ENCODE peak calls at places on chromosomes 11 and 22, in six cellular contexts. J is breast epithelium, W is heart right ventricle, O is coronary artery, S is tibial nerve, Q is GM06990. U is an unnamed sample.

GRCh38 chr11:134654161-134654915 is 242.3 kb upstream of the B3GAT1 start:
- DNase-seq in Q (no peak), O (no peak), S (no peak), J (peak), W (peak), U (peak)

GRCh38 chr11:126544311-126545056 is 189.0 kb downstream of the ST3GAL4 start:
- DNase-seq in S (no peak), W (no peak), J (no peak), O (no peak), Q (no peak), U (no peak)

GRCh38 chr11:9315078-9315688 is 790 bp upstream of the TMEM41B start:
- DNase-seq in S (no peak), W (no peak), Q (no peak), J (no peak), O (no peak), U (no peak)

GRCh38 chr22:37431811-37432707 is 4.8 kb upstream of the ELFN2 start:
- DNase-seq in O (no peak), W (no peak), Q (peak), J (no peak), S (no peak), U (peak)

GRCh38 chr11:16239130-16240105 is 116.9 kb downstream of the SOX6 start:
- DNase-seq in J (no peak), W (no peak), S (no peak), Q (no peak), O (no peak), U (no peak)

GRCh38 chr22:25068701-25069100 is 116.2 kb downstream of the KIAA1671 start:
- DNase-seq in W (no peak), S (no peak), Q (no peak), O (no peak), J (no peak), U (no peak)

GRCh38 chr11:96426356-96427103 is 36.7 kb downstream of the JRKL start:
- DNase-seq in J (no peak), O (no peak), W (no peak), S (no peak), Q (no peak), U (no peak)

GRCh38 chr11:20511982-20512381 is 87.4 kb upstream of the SLC6A5 start:
- DNase-seq in Q (no peak), W (no peak), O (no peak), S (no peak), J (no peak), U (no peak)

GRCh38 chr22:41557401-41558240 is 3.2 kb upstream of the CSDC2 start:
- DNase-seq in J (no peak), Q (no peak), W (peak), O (peak), S (peak), U (no peak)

GRCh38 chr22:48496226-48496845 is 1331.3 kb downstream of the BRD1 start:
- DNase-seq in O (no peak), W (no peak), S (no peak), Q (no peak), J (peak), U (peak)

GRCh38 chr11:126718319-126718718 is 282.3 kb downstream of the KIRREL3 start:
- DNase-seq in J (no peak), Q (no peak), W (no peak), O (no peak), S (no peak), U (no peak)

GRCh38 chr11:45451766-45452440 is 165.8 kb upstream of the SYT13 start:
- DNase-seq in W (no peak), S (no peak), O (no peak), J (no peak), Q (no peak), U (no peak)

GRCh38 chr11:114162719-114163123 is 103.2 kb downstream of the ZBTB16 start:
- DNase-seq in W (peak), J (peak), Q (no peak), S (peak), O (peak), U (no peak)

GRCh38 chr11:32034680-32035079 is 56.2 kb upstream of the RCN1 start:
- DNase-seq in S (no peak), J (no peak), O (no peak), Q (no peak), W (no peak), U (no peak)

GRCh38 chr11:105635466-105635865 is 25.6 kb downstream of the GRIA4 start:
- DNase-seq in O (no peak), J (no peak), Q (no peak), S (no peak), W (no peak), U (no peak)

GRCh38 chr11:12118940-12119339 is 8.6 kb downstream of the MICAL2 start:
- DNase-seq in Q (no peak), W (no peak), J (no peak), O (no peak), S (no peak), U (no peak)

GRCh38 chr11:125376117-125376516 is 119.9 kb downstream of the FEZ1 start:
- DNase-seq in S (no peak), O (peak), W (peak), J (no peak), Q (no peak), U (no peak)

GRCh38 chr11:110261195-110262140 is 34.9 kb downstream of the RDX start:
- DNase-seq in O (no peak), S (no peak), J (no peak), W (no peak), Q (no peak), U (no peak)

GRCh38 chr11:65920035-65920802 is 993 bp downstream of the DRAP1 start:
- DNase-seq in O (no peak), Q (no peak), J (no peak), S (no peak), W (peak), U (no peak)

GRCh38 chr22:41523464-41524221 is 20.6 kb downstream of the POLR3H start:
- DNase-seq in W (peak), Q (no peak), S (no peak), O (no peak), J (no peak), U (no peak)

GRCh38 chr11:116601734-116602636 is 170.8 kb downstream of the BUD13 start:
- DNase-seq in W (no peak), J (peak), O (peak), Q (no peak), S (no peak), U (no peak)

GRCh38 chr11:88315015-88315414 is 22.5 kb downstream of the CTSC start:
- DNase-seq in J (no peak), W (no peak), Q (no peak), O (no peak), S (no peak), U (no peak)

GRCh38 chr11:69841859-69842698 is 22.9 kb upstream of the FGF3 start:
- DNase-seq in J (no peak), O (no peak), W (no peak), S (no peak), Q (no peak), U (no peak)

GRCh38 chr22:31451709-31452571 is 37.7 kb downstream of the EIF4ENIF1 start:
- DNase-seq in O (no peak), W (no peak), J (no peak), Q (peak), S (no peak), U (no peak)

GRCh38 chr11:120512727-120513435 is 1.3 kb downstream of the GRIK4 start:
- DNase-seq in O (peak), S (no peak), Q (no peak), W (no peak), J (no peak), U (no peak)
- TF ChIP-seq CTCF in O (no peak), S (no peak), Q (no peak), W (no peak), J (no peak), U (no peak)

GRCh38 chr22:21098099-21098671 is 52.4 kb downstream of the LRRC74B start:
- DNase-seq in O (no peak), W (no peak), S (no peak), J (no peak), Q (no peak), U (no peak)
- TF ChIP-seq CTCF in O (no peak), W (no peak), S (no peak), J (no peak), Q (peak), U (no peak)

DNA sequence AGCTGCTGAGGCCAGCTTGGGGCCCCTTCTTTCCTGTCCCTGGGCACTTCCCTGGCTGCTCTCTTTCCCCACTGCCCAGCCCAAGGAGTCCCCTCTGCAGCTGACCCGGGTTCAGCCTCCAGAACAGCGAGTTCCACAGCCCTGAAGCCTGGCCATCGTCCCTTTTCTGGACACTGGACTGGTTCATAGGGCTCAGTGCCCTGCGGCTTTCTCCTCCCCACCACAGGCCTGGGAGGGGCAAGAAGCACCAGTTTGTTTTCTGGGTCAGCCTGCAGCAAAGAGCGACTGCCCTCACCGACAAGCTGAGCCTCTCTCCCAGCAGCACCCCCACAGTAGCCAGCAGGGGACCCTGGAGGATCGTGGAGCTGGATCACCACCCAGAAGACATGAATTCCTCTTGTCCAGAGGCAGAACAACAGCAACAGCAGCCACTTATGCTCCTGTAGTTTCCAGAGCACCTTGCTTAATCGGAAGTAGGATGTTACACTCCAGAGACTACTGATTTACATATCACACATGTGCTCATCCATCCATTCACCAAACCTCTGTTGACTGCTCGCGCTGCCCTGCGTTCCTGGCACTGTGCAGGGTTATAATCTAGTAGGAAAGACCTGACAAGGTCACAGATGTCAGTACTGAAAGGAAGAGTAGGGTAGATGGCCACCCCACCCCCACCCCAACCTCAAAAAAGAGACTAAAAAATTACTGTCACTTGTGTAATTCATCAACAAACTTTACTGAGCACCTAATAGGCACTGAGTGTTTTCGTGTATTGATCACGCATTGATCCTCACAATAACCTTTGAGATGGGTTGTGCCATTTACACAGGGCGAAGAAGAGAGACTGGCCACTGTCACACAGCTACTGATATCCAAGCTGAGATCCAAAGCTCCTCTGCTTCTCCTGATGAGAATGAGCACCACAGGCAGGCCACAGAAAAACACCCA is 13.0 kb upstream of the CXCR5 start:
- DNase-seq in W (peak), J (peak), S (peak), Q (peak), O (peak), U (no peak)
- TF ChIP-seq CTCF in W (no peak), J (no peak), S (peak), Q (no peak), O (no peak), U (no peak)

GRCh38 chr22:20174785-20175596 is 24.1 kb upstream of the CCDC188 start:
- DNase-seq in Q (no peak), W (no peak), J (no peak), O (no peak), S (no peak), U (no peak)
- TF ChIP-seq CTCF in Q (peak), W (no peak), J (no peak), O (no peak), S (no peak), U (no peak)

DNA sequence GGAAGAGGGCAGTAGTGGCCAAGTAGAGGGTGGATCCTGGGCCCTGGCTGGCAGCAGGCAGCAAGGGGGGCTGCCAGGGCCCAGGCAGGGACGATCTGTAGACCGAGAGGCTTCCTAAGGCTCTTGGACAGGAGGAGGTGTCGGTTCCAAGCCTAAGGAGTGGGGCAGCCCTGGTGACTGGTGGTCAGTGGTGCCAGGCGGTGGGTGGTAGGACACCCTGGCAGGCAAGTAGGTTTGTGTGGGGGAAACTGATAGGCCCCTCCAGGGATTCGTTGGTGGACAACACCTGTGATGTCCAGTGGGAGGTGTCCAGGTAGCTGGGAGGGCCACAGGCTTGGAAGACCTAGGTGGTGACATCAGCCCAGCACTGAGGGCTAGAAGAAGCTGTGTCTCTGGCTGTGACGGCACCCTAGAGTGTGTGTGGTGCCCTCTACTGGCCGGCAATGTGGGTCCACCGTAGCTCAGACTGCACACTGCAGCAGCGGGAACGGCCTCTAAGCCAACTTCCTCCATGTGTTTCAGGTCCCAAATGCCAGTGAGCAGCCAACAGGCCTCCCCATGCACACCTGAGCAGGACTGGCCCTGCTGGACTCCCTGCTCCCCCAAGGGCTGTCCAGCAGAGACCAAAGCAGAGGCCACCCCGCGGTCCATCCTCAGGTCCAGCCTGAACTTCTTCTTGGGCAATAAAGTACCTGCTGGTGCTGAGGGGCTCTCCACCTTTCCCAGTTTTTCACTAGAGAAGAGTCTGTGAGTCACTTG is 9.4 kb upstream of the SAMM50 start:
- DNase-seq in Q (peak), O (no peak), W (peak), J (peak), S (no peak), U (no peak)
- TF ChIP-seq CTCF in Q (peak), O (peak), W (peak), J (peak), S (peak), U (peak)

GRCh38 chr11:127993788-127994187 is 593.6 kb downstream of the ETS1 start:
- DNase-seq in J (no peak), W (no peak), O (no peak), S (no peak), Q (no peak), U (no peak)
- TF ChIP-seq CTCF in J (no peak), W (no peak), O (no peak), S (no peak), Q (peak), U (no peak)

GRCh38 chr11:103013426-103013825 is 57.9 kb upstream of the MMP13 start:
- DNase-seq in J (no peak), O (no peak), Q (no peak), S (no peak), W (no peak), U (no peak)

DNA sequence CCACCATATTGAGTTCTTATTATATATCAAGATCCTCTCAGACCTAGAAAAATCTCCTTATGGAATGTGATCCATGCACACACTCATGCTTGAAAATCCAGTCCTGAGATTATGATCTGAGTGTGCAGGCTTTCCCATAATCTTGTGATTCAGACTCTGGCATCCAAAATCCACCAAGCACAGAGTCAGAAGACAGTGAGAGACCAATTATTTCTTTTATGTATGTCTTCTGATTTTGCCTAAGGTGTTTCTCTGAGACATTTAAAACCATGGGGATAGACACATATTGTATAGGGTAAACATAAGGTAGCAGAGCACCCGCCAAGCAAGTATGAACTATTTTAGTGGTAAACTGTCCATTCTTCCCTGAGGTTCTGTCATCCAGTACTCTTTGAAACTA is 52.0 kb upstream of the MMP13 start:
- DNase-seq in Q (no peak), S (no peak), O (no peak), W (no peak), J (no peak), U (no peak)
- TF ChIP-seq CTCF in Q (no peak), S (no peak), O (no peak), W (no peak), J (no peak), U (no peak)